ENCODE peak calls at places on chromosome 22, in nine cellular contexts. Q is stimulated activated CD4-positive, alpha-beta T cell treated with anti-CD3 and anti-CD28 coated beads, Interleukin-4, amount 100 ng/mL, for 48 hours; T is CD4-positive, CD25-positive, alpha-beta regulatory T cell; P is sciatic nerve; V is neural crest cell; B is uterus; K is B cell; O is epithelial cell of esophagus; C is amniotic stem cell. I is an unnamed sample.

GRCh38 chr22:48943567-48944432 is 883.9 kb downstream of the BRD1 start:
- DNase-seq in Q (no peak), T (no peak), P (peak), V (peak), B (no peak), K (no peak), O (no peak), C (no peak), I (peak)

GRCh38 chr22:41482319-41482935 is 13.5 kb downstream of the ACO2 start:
- DNase-seq in Q (no peak), T (no peak), P (no peak), V (no peak), B (no peak), K (no peak), O (no peak), C (no peak), I (no peak)

GRCh38 chr22:32684148-32684821 is 117.2 kb upstream of the TIMP3 start:
- DNase-seq in Q (no peak), T (no peak), P (no peak), V (no peak), B (no peak), K (no peak), O (no peak), C (no peak), I (no peak)

GRCh38 chr22:29587938-29588699 is 7.2 kb upstream of the NIPSNAP1 start:
- DNase-seq in Q (no peak), T (no peak), P (no peak), V (no peak), B (no peak), K (no peak), O (peak), C (peak), I (no peak)

GRCh38 chr22:48955351-48956311 is 872.0 kb downstream of the BRD1 start:
- DNase-seq in Q (no peak), T (no peak), P (peak), V (no peak), B (no peak), K (no peak), O (no peak), C (no peak), I (no peak)

GRCh38 chr22:35410663-35411034 is 10.7 kb downstream of the MCM5 start:
- DNase-seq in Q (no peak), T (no peak), P (no peak), V (no peak), B (no peak), K (no peak), O (no peak), C (no peak), I (no peak)

GRCh38 chr22:23753371-23753770 is 854 bp downstream of the VPREB3 start:
- DNase-seq in Q (no peak), T (no peak), P (no peak), V (no peak), B (no peak), K (no peak), O (no peak), C (no peak), I (no peak)

GRCh38 chr22:44728761-44729261 is 23.6 kb upstream of the ARHGAP8 start:
- DNase-seq in Q (no peak), T (no peak), P (no peak), V (no peak), B (peak), K (no peak), O (no peak), C (no peak), I (no peak)

GRCh38 chr22:27238935-27239510 is 562.5 kb downstream of the MN1 start:
- DNase-seq in Q (no peak), T (no peak), P (peak), V (no peak), B (peak), K (no peak), O (peak), C (peak), I (no peak)

GRCh38 chr22:19962246-19962908 is 20.8 kb upstream of the TXNRD2 start:
- DNase-seq in Q (peak), T (peak), P (peak), V (peak), B (no peak), K (no peak), O (peak), C (peak), I (peak)

GRCh38 chr22:50585781-50586180 is 3.1 kb upstream of the CHKB start:
- DNase-seq in Q (no peak), T (no peak), P (no peak), V (no peak), B (no peak), K (no peak), O (no peak), C (no peak), I (no peak)

GRCh38 chr22:22316589-22316988 is 72.0 kb downstream of the VPREB1 start:
- DNase-seq in Q (no peak), T (no peak), P (no peak), V (no peak), B (no peak), K (no peak), O (no peak), C (no peak), I (no peak)

GRCh38 chr22:26606611-26607010 is 11.2 kb downstream of the CRYBB1 start:
- DNase-seq in Q (no peak), T (no peak), P (no peak), V (no peak), B (no peak), K (no peak), O (peak), C (no peak), I (no peak)

I was measured in NCI-H69.